ENCODE peak calls at places on chromosomes 7 and 10, in six cellular contexts. B is AG08396; F is activated CD4-positive, alpha-beta T cell treated with anti-CD3 and anti-CD28 coated beads, Interleukin-2, amount 10 ng/mL, durations not matched to agents 7 days and 5 days; K is stimulated activated CD8-positive, alpha-beta memory T cell treated with anti-CD3 and anti-CD28 coated beads, Interleukin-4, amount 100 ng/mL, for 4 hours; Y is H4; Z is GOT3. U is an unnamed sample.

GRCh38 chr7:131015131-131015954 is 281.3 kb upstream of the KLF14 start:
- DNase-seq in F (no peak), Z (no peak), K (no peak), Y (peak; percentile 83), B (peak; percentile 36), U (no peak)

GRCh38 chr10:78182841-78183240 is 149.2 kb downstream of the RPS24 start:
- DNase-seq in Z (no peak), B (no peak), K (no peak), F (no peak), Y (no peak), U (no peak)

GRCh38 chr10:61708841-61709240 is 46.1 kb downstream of the CABCOCO1 start:
- DNase-seq in K (no peak), F (no peak), Z (no peak), Y (no peak), B (no peak), U (no peak)

GRCh38 chr10:62437696-62438095 is 63.5 kb downstream of the ZNF365 start:
- DNase-seq in K (no peak), Y (peak; percentile 63), F (peak; percentile 56), B (peak; percentile 25), Z (no peak), U (no peak)

GRCh38 chr7:154259396-154259795 is 207.2 kb downstream of the DPP6 start:
- DNase-seq in K (no peak), Y (no peak), B (no peak), F (no peak), Z (no peak), U (no peak)

GRCh38 chr7:44700322-44700721 is 48.3 kb upstream of the ZMIZ2 start:
- DNase-seq in K (no peak), F (no peak), Y (no peak), B (no peak), Z (no peak), U (peak; percentile 59)

GRCh38 chr7:5470721-5471311 is 47.2 kb upstream of the TNRC18 start:
- DNase-seq in Y (no peak), B (peak; percentile 68), F (no peak), Z (no peak), K (no peak), U (no peak)

GRCh38 chr10:14648042-14648765 is 126.5 kb downstream of the FAM107B start:
- DNase-seq in Z (no peak), B (peak; percentile 45), Y (no peak), F (peak; percentile 84), K (peak; percentile 31), U (peak; percentile 90)

GRCh38 chr7:305410-306151 is 15.6 kb downstream of the FOXL3 start:
- DNase-seq in Y (no peak), K (no peak), B (no peak), Z (no peak), F (no peak), U (no peak)

GRCh38 chr7:41054960-41055700 is 647.8 kb downstream of the INHBA start:
- DNase-seq in Y (no peak), K (no peak), Z (no peak), F (no peak), B (no peak), U (no peak)

GRCh38 chr7:142873871-142874270 is 11.7 kb downstream of the TRPV6 start:
- DNase-seq in Z (no peak), K (no peak), B (no peak), Y (no peak), F (no peak), U (no peak)

GRCh38 chr10:113139695-113140094 is 189.6 kb downstream of the TCF7L2 start:
- DNase-seq in F (no peak), Y (no peak), K (no peak), B (no peak), Z (no peak), U (no peak)

GRCh38 chr7:85102813-85103350 is 84.0 kb downstream of the SEMA3D start:
- DNase-seq in B (no peak), F (no peak), Z (no peak), Y (no peak), K (no peak), U (no peak)

GRCh38 chr7:130277763-130278643 is 11.3 kb downstream of the CPA2 start:
- DNase-seq in B (peak; percentile 58), F (no peak), Y (peak; percentile 55), Z (no peak), K (no peak), U (peak; percentile 79)

GRCh38 chr7:94513565-94513860 is 3.9 kb downstream of the CASD1 start:
- DNase-seq in F (no peak), B (no peak), K (no peak), Y (no peak), Z (no peak), U (no peak)

U was measured in tibial artery.